ENCODE peak calls at places on chromosomes 13 and 19, in seven cellular contexts. E is ovary, H is right lobe of liver, T is heart right ventricle, P is cardiac muscle cell, O is left ventricle myocardium inferior, J is body of pancreas. B is an unnamed sample. For H3K27me3 and H3K4me1, the result is how much of the 10 kb centered on the place peaks cover.

GRCh38 chr19:42325896-42326771 is 699 bp downstream of the MEGF8 start:
- DNase-seq in E (peak), H (peak), T (no peak), P (no peak), O (peak), J (peak), B (no peak)

GRCh38 chr13:32032780-32033179 is 1.2 kb downstream of the FRY start:
- DNase-seq in E (no peak), H (no peak), T (no peak), P (no peak), O (no peak), J (no peak), B (no peak)

GRCh38 chr19:37594982-37595382 is 306 bp downstream of the ZNF540 start:
- DNase-seq in E (peak), H (peak), T (peak), P (peak), O (peak), J (peak), B (peak)

GRCh38 chr19:5690955-5691204 is 785 bp downstream of the RPL36 start:
- DNase-seq in E (no peak), H (no peak), T (no peak), P (no peak), O (no peak), J (no peak), B (no peak)

GRCh38 chr13:33582121-33582520 is 235.8 kb upstream of the RFC3 start:
- DNase-seq in E (no peak), H (no peak), T (no peak), P (peak), O (no peak), J (no peak), B (no peak)

GRCh38 chr19:56097776-56098175 is 23.3 kb downstream of the ZNF787 start:
- DNase-seq in E (no peak), H (no peak), T (no peak), P (no peak), O (peak), J (no peak), B (no peak)

GRCh38 chr13:107937841-107938240 is 277.5 kb downstream of the LIG4 start:
- DNase-seq in E (no peak), H (no peak), T (no peak), P (no peak), O (no peak), J (no peak), B (no peak)

GRCh38 chr13:58151452-58151851 is 519.9 kb downstream of the PCDH17 start:
- DNase-seq in E (no peak), H (no peak), T (no peak), P (no peak), O (no peak), J (no peak), B (no peak)

GRCh38 chr13:51928231-51928630 is 66.5 kb downstream of the CCDC70 start:
- DNase-seq in E (no peak), H (no peak), T (peak), P (no peak), O (no peak), J (no peak), B (no peak)

GRCh38 chr19:3098515-3099346 is 4.6 kb downstream of the GNA11 start:
- DNase-seq in E (peak), H (peak), T (peak), P (peak), O (peak), J (peak), B (peak)

GRCh38 chr19:57664269-57665127 is 4.2 kb upstream of the ZSCAN4 start:
- DNase-seq in E (peak), H (peak), T (peak), P (peak), O (peak), J (peak), B (peak)

GRCh38 chr13:113623491-113624234 is 34.3 kb downstream of the ATP4B start:
- DNase-seq in E (peak), H (no peak), T (no peak), P (peak), O (peak), J (no peak), B (no peak)
- H3K27me3 ChIP-seq in E (under half), H (under half), T (under half), P (under half), O (under half), J (under half), B (under half)

GRCh38 chr19:38656171-38656981 is 8.9 kb downstream of the ACTN4 start:
- DNase-seq in E (no peak), H (no peak), T (no peak), P (peak), O (no peak), J (no peak), B (no peak)
- H3K4me1 ChIP-seq in E (under half), H (half or more), T (half or more), P (half or more), O (half or more), J (half or more), B (half or more)

GRCh38 chr19:789473-790052 is 7.7 kb upstream of the PTBP1 start:
- DNase-seq in E (no peak), H (peak), T (peak), P (no peak), O (no peak), J (no peak), B (no peak)
- H3K27me3 ChIP-seq in E (under half), H (under half), T (under half), P (under half), O (under half), J (under half), B (under half)

GRCh38 chr13:109764474-109765292 is 21.7 kb downstream of the IRS2 start:
- DNase-seq in E (no peak), H (no peak), T (no peak), P (no peak), O (no peak), J (no peak), B (no peak)

GRCh38 chr13:109762791-109763190 is 23.6 kb downstream of the IRS2 start:
- DNase-seq in E (no peak), H (no peak), T (no peak), P (no peak), O (no peak), J (no peak), B (no peak)

GRCh38 chr13:109761695-109762094 is 24.7 kb downstream of the IRS2 start:
- DNase-seq in E (no peak), H (no peak), T (no peak), P (no peak), O (no peak), J (no peak), B (no peak)

GRCh38 chr13:109767023-109767422 is 19.4 kb downstream of the IRS2 start:
- DNase-seq in E (no peak), H (peak), T (no peak), P (no peak), O (no peak), J (no peak), B (no peak)

DNA sequence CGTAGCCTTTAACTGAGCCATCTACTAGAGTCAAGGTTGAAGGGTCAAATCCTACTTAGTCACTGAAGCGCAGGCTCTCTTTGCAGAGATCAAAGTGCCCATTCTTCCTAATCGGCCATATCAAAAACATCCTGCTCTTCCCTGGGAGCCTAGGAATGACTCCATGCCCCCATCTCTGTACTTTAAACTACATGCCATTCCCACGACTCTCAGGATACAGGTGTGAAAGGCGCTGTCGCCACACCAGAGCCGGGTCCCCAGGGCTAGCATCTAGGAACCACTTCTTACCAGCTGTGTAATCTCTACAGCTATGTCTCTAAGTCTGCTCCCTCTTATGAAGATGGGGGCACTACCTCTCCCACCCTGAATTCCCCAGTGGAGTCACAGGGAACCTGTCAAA is 22.3 kb downstream of the IRS2 start:
- DNase-seq in E (no peak), H (no peak), T (no peak), P (no peak), O (no peak), J (no peak), B (no peak)
- H3K4me1 ChIP-seq in E (under half), H (under half), T (under half), P (under half), O (half or more), J (under half), B (under half)

GRCh38 chr19:54421169-54421516 is 5.9 kb downstream of the TTYH1 start:
- DNase-seq in E (no peak), H (no peak), T (no peak), P (no peak), O (no peak), J (no peak), B (no peak)
- H3K27me3 ChIP-seq in E (under half), H (under half), T (half or more), P (half or more), O (half or more), J (under half), B (under half)

GRCh38 chr19:32166238-32166637 is 179.2 kb upstream of the ZNF507 start:
- DNase-seq in E (no peak), H (no peak), T (no peak), P (no peak), O (no peak), J (no peak), B (no peak)

GRCh38 chr19:32165176-32165575 is 180.2 kb upstream of the ZNF507 start:
- DNase-seq in E (no peak), H (no peak), T (no peak), P (no peak), O (no peak), J (no peak), B (no peak)

GRCh38 chr19:32165750-32166149 is 179.7 kb upstream of the ZNF507 start:
- DNase-seq in E (no peak), H (no peak), T (no peak), P (no peak), O (no peak), J (no peak), B (no peak)

GRCh38 chr19:32168606-32169005 is 176.8 kb upstream of the ZNF507 start:
- DNase-seq in E (no peak), H (no peak), T (no peak), P (no peak), O (no peak), J (no peak), B (no peak)

GRCh38 chr19:32168111-32168510 is 177.3 kb upstream of the ZNF507 start:
- DNase-seq in E (no peak), H (no peak), T (no peak), P (no peak), O (no peak), J (no peak), B (no peak)
- H3K4me1 ChIP-seq in E (under half), H (under half), T (under half), P (under half), O (under half), J (under half), B (under half)

B was measured in testis.